ENCODE peak calls at places on chromosomes 3 and 15, in six cellular contexts. I is PC-3, P is IMR-90, G is fibroblast of lung, O is neuronal stem cell, D is mammary epithelial cell. X is an unnamed sample.

GRCh38 chr3:105686324-105686897 is 182.4 kb downstream of the CBLB start:
- DNase-seq in I (peak), P (peak), G (peak), O (no peak), D (no peak), X (peak)

GRCh38 chr3:184366619-184367321 is 5.3 kb downstream of the POLR2H start:
- DNase-seq in I (peak), P (peak), G (peak), O (no peak), D (no peak), X (peak)

GRCh38 chr3:2770451-2770850 is 339.7 kb downstream of the IL5RA start:
- DNase-seq in I (no peak), P (no peak), G (no peak), O (peak), D (no peak), X (no peak)

GRCh38 chr3:197794115-197794514 is 3.1 kb downstream of the LRCH3 start:
- DNase-seq in I (no peak), P (no peak), G (no peak), O (no peak), D (no peak), X (no peak)

GRCh38 chr3:14920536-14920935 is 26.8 kb upstream of the NR2C2 start:
- DNase-seq in I (no peak), P (no peak), G (no peak), O (no peak), D (no peak), X (no peak)

GRCh38 chr3:40701016-40701588 is 176.3 kb downstream of the ZNF621 start:
- DNase-seq in I (no peak), P (no peak), G (no peak), O (no peak), D (no peak), X (no peak)

GRCh38 chr3:114420072-114420471 is 126.2 kb downstream of the TIGIT start:
- DNase-seq in I (no peak), P (no peak), G (no peak), O (no peak), D (no peak), X (no peak)

GRCh38 chr15:59245583-59245982 is 38.9 kb downstream of the LDHAL6B start:
- DNase-seq in I (peak), P (no peak), G (no peak), O (no peak), D (no peak), X (no peak)

GRCh38 chr3:115217678-115218451 is 70.8 kb upstream of the ZBTB20 start:
- DNase-seq in I (peak), P (peak), G (peak), O (peak), D (peak), X (peak)

GRCh38 chr15:33190539-33190938 is 4.0 kb downstream of the FMN1 start:
- DNase-seq in I (no peak), P (no peak), G (no peak), O (no peak), D (no peak), X (no peak)

GRCh38 chr15:69570997-69571396 is 118.4 kb downstream of the RPLP1 start:
- DNase-seq in I (no peak), P (no peak), G (no peak), O (no peak), D (no peak), X (no peak)

GRCh38 chr3:161691677-161692076 is 195.1 kb downstream of the OTOL1 start:
- DNase-seq in I (no peak), P (no peak), G (no peak), O (no peak), D (no peak), X (no peak)

GRCh38 chr3:115720988-115721387 is 97.7 kb downstream of the GAP43 start:
- DNase-seq in I (no peak), P (no peak), G (no peak), O (no peak), D (no peak), X (peak)

GRCh38 chr15:56654624-56655023 is 78.7 kb downstream of the ZNF280D start:
- DNase-seq in I (no peak), P (no peak), G (peak), O (no peak), D (no peak), X (peak)

GRCh38 chr3:51673181-51673801 is 2.2 kb downstream of the TEX264 start:
- DNase-seq in I (no peak), P (no peak), G (no peak), O (no peak), D (no peak), X (no peak)

GRCh38 chr15:73127302-73127936 is 75.2 kb downstream of the NEO1 start:
- DNase-seq in I (peak), P (peak), G (peak), O (peak), D (peak), X (peak)

GRCh38 chr3:143339451-143339850 is 219.9 kb downstream of the CHST2 start:
- DNase-seq in I (no peak), P (no peak), G (no peak), O (no peak), D (no peak), X (no peak)

GRCh38 chr15:78067328-78068241 is 9.9 kb downstream of the TBC1D2B start:
- DNase-seq in I (peak), P (no peak), G (peak), O (no peak), D (no peak), X (peak)

GRCh38 chr3:49967307-49967706 is 27.4 kb downstream of the RBM6 start:
- DNase-seq in I (no peak), P (peak), G (peak), O (no peak), D (no peak), X (peak)
- H2AFZ ChIP-seq in I (no peak), P (no peak), G (no peak), O (no peak), D (no peak), X (no peak)

DNA sequence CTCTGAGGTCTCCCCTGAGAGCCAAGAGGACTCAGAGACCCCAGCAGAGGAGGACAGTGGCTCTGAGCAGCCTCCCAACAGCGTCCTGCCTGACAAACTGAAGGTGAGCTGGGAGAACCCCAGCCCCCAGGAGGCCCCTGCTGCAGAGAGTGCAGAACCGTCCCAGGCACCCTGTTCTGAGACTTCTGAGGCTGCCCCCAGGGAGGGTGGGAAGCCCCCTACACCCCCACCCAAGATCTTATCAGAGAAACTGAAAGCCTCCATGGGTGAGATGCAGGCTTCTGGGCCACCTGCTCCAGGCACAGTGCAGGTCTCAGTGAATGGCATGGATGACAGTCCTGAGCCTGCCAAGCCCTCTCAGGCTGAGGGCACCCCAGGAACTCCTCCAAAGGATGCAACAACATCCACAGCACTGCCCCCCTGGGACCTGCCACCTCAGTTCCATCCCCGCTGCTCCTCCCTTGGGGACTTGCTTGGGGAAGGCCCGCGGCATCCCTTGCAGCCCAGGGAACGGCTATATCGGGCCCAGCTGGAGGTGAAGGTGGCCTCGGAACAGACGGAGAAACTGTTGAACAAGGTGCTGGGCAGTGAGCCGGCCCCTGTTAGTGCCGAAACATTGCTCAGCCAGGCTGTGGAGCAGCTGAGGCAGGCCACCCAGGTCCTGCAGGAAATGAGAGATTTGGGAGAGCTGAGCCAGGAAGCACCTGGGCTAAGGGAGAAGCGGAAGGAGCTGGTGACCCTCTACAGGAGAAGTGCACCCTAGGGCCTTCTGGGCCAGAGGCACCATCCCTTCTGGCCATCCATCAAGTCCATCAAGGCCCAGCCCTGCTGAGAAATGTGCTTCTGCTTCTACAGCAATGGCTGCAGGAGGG is 23.6 kb downstream of the PLEKHO2 start:
- DNase-seq in I (no peak), P (no peak), G (no peak), O (no peak), D (no peak), X (no peak)
- H3K9ac ChIP-seq in I (no peak), P (peak), G (no peak), O (peak), D (no peak), X (no peak)

GRCh38 chr3:122892118-122892517 is 97.2 kb downstream of the SLC49A4 start:
- DNase-seq in I (no peak), P (no peak), G (no peak), O (no peak), D (no peak), X (no peak)
- H2AFZ ChIP-seq in I (no peak), P (no peak), G (no peak), O (no peak), D (no peak), X (no peak)

GRCh38 chr3:30548605-30549004 is 57.8 kb upstream of the TGFBR2 start:
- DNase-seq in I (peak), P (no peak), G (no peak), O (no peak), D (peak), X (peak)
- H3K9ac ChIP-seq in I (no peak), P (no peak), G (no peak), O (no peak), D (no peak), X (no peak)